ENCODE peak calls at places on chromosomes 5 and 9, in five cellular contexts. A is SK-N-SH, P is GM12878, L is HCT116, D is H1. U is an unnamed sample.

GRCh38 chr9:129408535-129409215 is 212.2 kb downstream of the C9orf50 start:
- DNase-seq in A (peak; percentile 76), P (no peak), L (no peak), D (no peak), U (no peak)

GRCh38 chr9:96467784-96468183 is 17.8 kb downstream of the HABP4 start:
- DNase-seq in A (no peak), P (no peak), L (no peak), D (no peak), U (no peak)

GRCh38 chr9:38278931-38279532 is 113.5 kb upstream of the ALDH1B1 start:
- DNase-seq in A (no peak), P (no peak), L (no peak), D (no peak), U (no peak)

GRCh38 chr9:129162901-129163670 is 15.0 kb downstream of the IER5L start:
- DNase-seq in A (no peak), P (no peak), L (no peak), D (no peak), U (no peak)

GRCh38 chr5:83099001-83099400 is 21.7 kb downstream of the XRCC4 start:
- DNase-seq in A (no peak), P (no peak), L (no peak), D (no peak), U (no peak)

GRCh38 chr5:132057498-132058255 is 2.8 kb upstream of the IL3 start:
- DNase-seq in A (peak; percentile 2), P (no peak), L (no peak), D (no peak), U (no peak)

GRCh38 chr5:171610053-171610452 is 175.6 kb upstream of the SMIM23 start:
- DNase-seq in A (no peak), P (no peak), L (no peak), D (no peak), U (no peak)

GRCh38 chr9:7146582-7146981 is 388.8 kb downstream of the KDM4C start:
- DNase-seq in A (peak; percentile 25), P (no peak), L (no peak), D (no peak), U (no peak)

GRCh38 chr5:150035139-150035893 is 34.8 kb downstream of the HMGXB3 start:
- DNase-seq in A (no peak), P (peak; percentile 42), L (no peak), D (no peak), U (no peak)

GRCh38 chr9:74496819-74497749 is at the start of gene RORB:
- DNase-seq in A (peak; percentile 93), P (no peak), L (no peak), D (no peak), U (peak; percentile 67)

GRCh38 chr5:6424110-6424659 is 24.5 kb upstream of the UBE2QL1 start:
- DNase-seq in A (no peak), P (no peak), L (no peak), D (no peak), U (no peak)

GRCh38 chr9:121292801-121293241 is 24.9 kb downstream of the GSN start:
- DNase-seq in A (no peak), P (no peak), L (no peak), D (no peak), U (no peak)

GRCh38 chr9:119917175-119917574 is 547.9 kb upstream of the BRINP1 start:
- DNase-seq in A (no peak), P (no peak), L (no peak), D (no peak), U (no peak)

GRCh38 chr9:104854613-104855012 is 73.3 kb downstream of the ABCA1 start:
- DNase-seq in A (no peak), P (no peak), L (no peak), D (no peak), U (no peak)

GRCh38 chr5:176823869-176824412 is 13.6 kb downstream of the UNC5A start:
- DNase-seq in A (peak; percentile 59), P (no peak), L (no peak), D (no peak), U (no peak)

GRCh38 chr5:113005454-113005853 is 28.9 kb downstream of the DCP2 start:
- DNase-seq in A (no peak), P (no peak), L (no peak), D (no peak), U (no peak)

GRCh38 chr5:170691623-170692022 is 91.9 kb upstream of the GABRP start:
- DNase-seq in A (peak; percentile 21), P (no peak), L (no peak), D (no peak), U (no peak)

GRCh38 chr9:78985084-78985738 is 586.6 kb upstream of the TLE4 start:
- DNase-seq in A (no peak), P (no peak), L (no peak), D (no peak), U (no peak)

GRCh38 chr5:67679184-67679855 is 482.7 kb upstream of the CD180 start:
- DNase-seq in A (no peak), P (no peak), L (no peak), D (no peak), U (no peak)

GRCh38 chr5:79686799-79687198 is 2.8 kb upstream of the CMYA5 start:
- DNase-seq in A (no peak), P (no peak), L (no peak), D (no peak), U (no peak)

GRCh38 chr5:154849791-154850201 is 607 bp downstream of the FAXDC2 start:
- DNase-seq in A (no peak), P (no peak), L (no peak), D (no peak), U (no peak)

GRCh38 chr5:107553063-107553676 is 117.6 kb downstream of the EFNA5 start:
- DNase-seq in A (no peak), P (no peak), L (no peak), D (no peak), U (no peak)

GRCh38 chr5:151755383-151755782 is 3.0 kb downstream of the ATOX1 start:
- DNase-seq in A (no peak), P (no peak), L (no peak), D (no peak), U (no peak)

GRCh38 chr9:133003671-133004090 is 25.2 kb downstream of the GFI1B start:
- DNase-seq in A (peak; percentile 21), P (no peak), L (no peak), D (peak; percentile 49), U (no peak)

GRCh38 chr9:121450241-121450640 is 49.4 kb downstream of the GGTA1 start:
- DNase-seq in A (no peak), P (no peak), L (no peak), D (no peak), U (no peak)

GRCh38 chr5:62134811-62135210 is 171.2 kb upstream of the KIF2A start:
- DNase-seq in A (no peak), P (no peak), L (no peak), D (no peak), U (no peak)

GRCh38 chr9:124716795-124717194 is 54.3 kb downstream of the NR6A1 start:
- DNase-seq in A (no peak), P (no peak), L (peak; percentile 64), D (no peak), U (no peak)

GRCh38 chr5:176882566-176882900 is 16.6 kb downstream of the HK3 start:
- DNase-seq in A (peak; percentile 14), P (no peak), L (no peak), D (no peak), U (no peak)

GRCh38 chr9:119761737-119762136 is 392.5 kb upstream of the BRINP1 start:
- DNase-seq in A (no peak), P (no peak), L (no peak), D (no peak), U (no peak)

GRCh38 chr5:139657363-139658321 is 9.5 kb downstream of the CXXC5 start:
- DNase-seq in A (no peak), P (no peak), L (no peak), D (no peak), U (no peak)
- TF ChIP-seq JUND in A (no peak), P (no peak), L (no peak), D (no peak), U (no peak)

DNA sequence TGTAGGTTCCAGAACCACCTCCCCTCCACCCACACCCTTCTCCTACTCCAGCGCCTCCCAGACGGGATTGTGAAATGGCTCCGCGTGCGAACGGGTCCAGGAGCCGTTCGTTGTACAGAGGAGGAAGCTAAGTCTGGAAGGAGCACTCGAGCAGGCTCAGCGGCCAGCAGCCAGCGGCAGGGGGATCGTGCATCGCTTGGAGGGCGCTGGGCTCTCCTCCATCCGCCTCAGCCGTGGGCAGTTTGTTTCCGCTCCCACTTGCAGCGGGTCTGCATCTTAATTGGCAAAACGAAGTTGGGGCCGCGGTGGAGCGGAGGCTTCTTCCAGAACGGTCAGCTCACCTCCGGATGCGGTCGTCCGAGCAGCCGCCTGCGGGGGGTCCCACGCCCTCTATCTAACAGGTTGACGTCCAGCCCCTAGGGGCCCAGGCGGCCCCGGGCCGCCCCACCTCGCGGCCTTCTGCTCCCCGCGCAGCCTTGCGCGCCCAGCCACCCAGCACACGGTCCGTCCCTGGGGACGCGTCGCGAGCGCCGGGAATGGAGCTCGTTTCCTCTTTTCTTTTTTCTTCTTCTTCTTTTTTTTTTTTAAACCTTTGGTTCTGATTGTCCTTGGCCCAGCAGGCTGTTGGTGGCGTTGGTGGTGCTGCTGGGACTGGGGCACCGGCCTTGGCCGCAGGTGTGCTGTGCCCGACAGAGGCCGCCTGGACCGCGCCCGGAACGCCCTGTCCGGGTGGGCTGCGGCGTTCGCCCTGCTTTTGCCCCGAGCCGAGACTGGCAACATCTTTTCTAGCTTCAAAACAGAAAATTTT is 3.9 kb upstream of the BARX1 start:
- DNase-seq in A (peak; percentile 65), P (no peak), L (no peak), D (no peak), U (no peak)
- TF ChIP-seq JUND in A (no peak), P (no peak), L (no peak), D (no peak), U (no peak)

GRCh38 chr9:122812736-122813135 is 12.8 kb downstream of the OR1K1 start:
- DNase-seq in A (no peak), P (no peak), L (no peak), D (no peak), U (no peak)

GRCh38 chr9:122814545-122814944 is 13.8 kb downstream of the PDCL start:
- DNase-seq in A (no peak), P (no peak), L (no peak), D (no peak), U (no peak)

GRCh38 chr9:122819326-122819725 is 9.1 kb downstream of the PDCL start:
- DNase-seq in A (no peak), P (no peak), L (no peak), D (no peak), U (no peak)

GRCh38 chr9:122815544-122815943 is 12.8 kb downstream of the PDCL start:
- DNase-seq in A (no peak), P (no peak), L (no peak), D (no peak), U (no peak)

GRCh38 chr9:122816163-122816867 is 12.1 kb downstream of the PDCL start:
- DNase-seq in A (no peak), P (no peak), L (no peak), D (no peak), U (no peak)
- TF ChIP-seq JUND in A (no peak), P (no peak), L (no peak), D (no peak), U (no peak)

DNA sequence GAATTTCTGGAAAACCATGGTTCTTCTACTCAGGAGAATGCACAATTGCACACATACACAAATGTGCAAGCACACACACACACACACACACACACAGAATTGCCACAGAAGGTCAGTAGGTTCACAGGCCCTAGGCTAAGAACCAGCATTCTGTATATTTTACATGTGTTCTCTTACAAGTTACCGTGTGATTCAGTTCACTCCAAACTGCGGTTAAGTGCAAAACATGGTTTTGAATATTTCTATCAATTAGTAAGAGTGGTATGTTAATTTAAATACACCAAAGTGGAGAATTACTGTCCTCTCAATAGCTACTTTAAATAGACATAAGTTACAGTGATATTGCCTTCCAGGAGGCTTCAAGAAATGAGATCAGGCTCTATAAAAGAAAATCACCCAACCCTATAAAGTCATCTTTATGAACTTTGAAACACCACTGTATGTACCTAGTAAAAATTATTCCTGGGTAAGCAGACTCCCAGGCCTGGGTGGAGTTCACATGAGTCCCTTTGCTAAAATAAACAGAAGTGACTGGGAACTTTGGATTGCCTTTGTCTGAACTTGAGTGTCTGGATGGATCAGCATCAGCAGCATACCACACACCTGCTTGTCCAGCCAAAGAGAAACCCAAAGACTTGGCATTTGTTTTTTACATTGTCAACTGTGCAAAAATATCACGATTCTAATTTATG is 79.4 kb upstream of the CDKN2B start:
- DNase-seq in A (no peak), P (no peak), L (no peak), D (no peak), U (peak; percentile 28)
- TF ChIP-seq JUND in A (no peak), P (no peak), L (no peak), D (no peak), U (no peak)